ENCODE peak calls at places on chromosomes 4 and X, in eight cellular contexts. L is dorsolateral prefrontal cortex; P is right atrium auricular region; H is HFF-Myc; B is lower lobe of right lung; X is CD8-positive, alpha-beta T cell; J is fibroblast of the aortic adventitia; N is AG04450. Q is an unnamed sample.

GRCh38 chrX:132071260-132071659 is 48.2 kb downstream of the STK26 start:
- DNase-seq in N (no peak), P (no peak), X (no peak), H (no peak), L (no peak), B (no peak), J (peak), Q (no peak)

GRCh38 chrX:118779581-118779980 is 44.0 kb upstream of the ZCCHC12 start:
- DNase-seq in B (no peak), P (no peak), L (no peak), N (no peak), J (no peak), H (no peak), X (no peak), Q (no peak)

GRCh38 chrX:18099745-18100144 is 120.9 kb downstream of the BEND2 start:
- DNase-seq in H (no peak), J (no peak), N (no peak), X (no peak), L (no peak), P (no peak), B (no peak), Q (no peak)

GRCh38 chrX:54808109-54808604 is 612 bp downstream of the MAGED2 start:
- DNase-seq in X (peak), N (peak), B (no peak), L (peak), J (no peak), P (no peak), H (peak), Q (peak)

GRCh38 chrX:150848914-150849365 is 49.5 kb downstream of the CD99L2 start:
- DNase-seq in X (no peak), N (no peak), J (no peak), H (no peak), L (no peak), P (no peak), B (peak), Q (no peak)

GRCh38 chrX:16665089-16665488 is 15.1 kb downstream of the S100G start:
- DNase-seq in B (no peak), X (no peak), L (no peak), H (peak), P (no peak), J (peak), N (no peak), Q (no peak)

GRCh38 chr4:113564493-113564892 is 197.0 kb downstream of the CAMK2D start:
- DNase-seq in H (no peak), L (no peak), X (no peak), N (no peak), B (no peak), J (no peak), P (no peak), Q (no peak)

GRCh38 chr4:168648929-168649328 is 152.1 kb downstream of the PALLD start:
- DNase-seq in B (no peak), N (no peak), L (no peak), X (no peak), J (peak), H (no peak), P (no peak), Q (no peak)

GRCh38 chrX:83416273-83416672 is 91.8 kb upstream of the POU3F4 start:
- DNase-seq in J (no peak), B (no peak), X (no peak), P (no peak), L (no peak), N (no peak), H (no peak), Q (no peak)

GRCh38 chrX:13077168-13077567 is 32.7 kb upstream of the FAM9C start:
- DNase-seq in H (no peak), B (no peak), X (no peak), J (peak), P (no peak), N (no peak), L (no peak), Q (no peak)

GRCh38 chr4:67083496-67083895 is 461.8 kb downstream of the CENPC start:
- DNase-seq in N (no peak), H (no peak), J (no peak), L (no peak), B (no peak), X (no peak), P (no peak), Q (no peak)

GRCh38 chrX:46678232-46678631 is 80.7 kb downstream of the SLC9A7 start:
- DNase-seq in J (no peak), N (no peak), L (no peak), X (no peak), H (no peak), B (no peak), P (no peak), Q (no peak)

GRCh38 chr4:186067757-186068385 is 1.1 kb upstream of the TLR3 start:
- DNase-seq in N (no peak), J (peak), L (no peak), P (peak), H (peak), X (peak), B (peak), Q (peak)

GRCh38 chr4:32858971-32859370 is 2138.8 kb downstream of the PCDH7 start:
- DNase-seq in L (no peak), J (peak), H (peak), X (no peak), B (no peak), N (no peak), P (no peak), Q (no peak)

GRCh38 chrX:151505796-151506195 is 57.7 kb upstream of the PASD1 start:
- DNase-seq in J (peak), B (no peak), P (no peak), L (no peak), H (no peak), N (no peak), X (no peak), Q (no peak)

GRCh38 chrX:53318766-53319353 is 37.5 kb upstream of the IQSEC2 start:
- DNase-seq in J (no peak), L (peak), H (no peak), B (no peak), X (no peak), N (no peak), P (no peak), Q (no peak)

GRCh38 chrX:75623535-75623934 is 100.7 kb upstream of the ZDHHC15 start:
- DNase-seq in N (no peak), L (no peak), H (no peak), J (no peak), B (no peak), X (no peak), P (no peak), Q (no peak)
- TF ChIP-seq CTCF in N (no peak), L (no peak), H (no peak), J (no peak), B (no peak), X (no peak), P (peak), Q (no peak)

DNA sequence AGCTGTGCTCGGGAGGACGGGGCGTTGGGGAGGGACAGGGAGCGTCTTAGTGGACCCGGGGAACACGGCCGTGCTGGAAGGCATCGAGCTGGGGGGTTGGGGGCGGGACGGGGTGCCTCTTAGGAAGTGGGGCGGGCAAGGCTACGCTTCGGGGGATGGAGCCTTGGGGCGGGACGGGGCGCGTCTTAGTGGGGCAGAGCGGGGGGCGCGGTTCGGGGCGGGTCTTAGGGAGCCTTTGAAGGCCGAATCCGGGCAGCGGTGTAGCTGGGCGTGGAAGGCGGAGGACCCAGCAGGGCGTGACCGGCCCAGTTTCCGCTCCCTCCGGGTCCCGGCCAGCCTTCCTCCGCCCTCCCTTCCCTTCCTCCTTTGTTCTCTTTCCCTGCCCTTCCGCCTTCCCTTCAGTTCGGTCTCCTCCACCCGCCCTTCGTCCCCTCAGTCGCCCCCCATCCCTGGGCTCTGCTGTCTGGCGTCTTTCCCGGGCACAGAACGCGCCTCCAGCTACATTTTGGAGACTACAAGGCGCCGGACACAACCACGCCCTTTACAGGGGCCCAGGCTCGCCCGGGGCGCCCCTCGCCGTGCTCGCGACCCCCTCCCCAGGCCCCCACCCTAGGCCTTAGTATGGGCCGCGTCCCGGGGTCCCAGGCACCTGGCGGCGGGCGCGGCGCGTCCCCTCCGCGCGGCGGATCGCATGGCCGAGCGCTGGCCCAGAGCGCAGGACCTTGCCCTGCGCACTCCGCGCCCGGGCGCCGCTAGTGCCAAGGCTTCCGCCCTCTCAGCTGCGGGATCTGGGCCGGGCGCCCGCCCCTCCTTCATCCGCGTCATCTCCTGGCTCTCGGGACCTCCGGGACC is at the start of gene ARSD:
- DNase-seq in J (peak), X (peak), P (peak), H (peak), N (peak), L (peak), B (peak), Q (peak)
- H3K4me3 ChIP-seq in J (peak), X (peak), P (peak), H (peak), N (peak), L (peak), B (peak), Q (peak)

GRCh38 chrX:69062493-69062892 is 102.8 kb downstream of the PJA1 start:
- DNase-seq in N (no peak), X (no peak), H (no peak), P (no peak), B (no peak), L (no peak), J (no peak), Q (no peak)

GRCh38 chrX:69066021-69066757 is 99.1 kb downstream of the PJA1 start:
- DNase-seq in J (no peak), P (no peak), L (peak), B (no peak), N (no peak), X (no peak), H (no peak), Q (no peak)

GRCh38 chrX:69065451-69065850 is 99.8 kb downstream of the PJA1 start:
- DNase-seq in L (peak), B (no peak), J (peak), P (peak), N (no peak), X (no peak), H (no peak), Q (no peak)

GRCh38 chrX:69063486-69063885 is 101.8 kb downstream of the PJA1 start:
- DNase-seq in P (no peak), J (no peak), L (no peak), B (no peak), X (no peak), H (no peak), N (no peak), Q (no peak)

DNA sequence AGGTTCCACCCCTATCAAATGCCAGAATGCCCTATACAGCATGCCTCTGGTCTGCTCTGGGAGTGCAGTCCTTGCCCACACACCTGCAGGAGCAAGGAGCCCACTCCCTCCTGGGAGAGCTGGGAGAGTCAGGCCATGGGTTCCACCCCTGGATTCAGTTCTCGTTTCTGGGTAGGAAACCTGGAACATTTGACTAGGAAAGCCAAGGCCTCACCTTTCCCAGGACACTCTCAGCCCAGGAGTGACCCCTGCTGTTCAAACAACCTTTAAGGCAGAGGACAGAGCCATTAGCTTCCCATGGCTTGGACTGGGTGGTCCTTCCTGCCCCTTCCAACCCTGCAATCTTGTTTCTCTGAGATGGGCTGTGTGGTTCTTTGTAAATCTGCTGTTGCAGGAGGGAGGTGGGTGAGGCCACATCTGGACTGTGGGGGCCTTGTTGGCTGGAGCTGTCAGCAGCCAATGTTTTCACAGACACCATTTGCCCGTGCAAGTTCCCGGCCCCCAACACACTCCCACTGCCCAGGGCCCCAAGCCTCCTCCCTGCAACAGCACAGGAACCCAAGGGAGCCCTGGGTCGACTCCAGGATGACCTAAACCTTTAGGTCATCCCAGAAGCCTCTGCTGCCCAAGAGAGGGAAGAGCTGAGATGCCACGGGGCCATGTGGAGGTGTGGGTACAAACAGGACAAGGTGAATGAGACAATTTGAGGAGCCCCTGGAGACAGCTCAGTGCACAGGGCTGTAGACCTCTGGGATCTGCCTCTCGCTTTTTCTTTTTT is 104.4 kb downstream of the PJA1 start:
- DNase-seq in B (no peak), P (peak), X (no peak), J (peak), H (no peak), L (no peak), N (no peak), Q (peak)
- TF ChIP-seq CTCF in B (peak), P (peak), X (no peak), J (peak), H (peak), L (peak), N (peak), Q (peak)

GRCh38 chrX:10157545-10157944 is 770 bp downstream of the CLCN4 start:
- DNase-seq in L (no peak), P (no peak), J (peak), X (no peak), H (no peak), B (no peak), N (no peak), Q (no peak)

GRCh38 chrX:10159069-10159468 is 2.3 kb downstream of the CLCN4 start:
- DNase-seq in L (no peak), H (no peak), N (no peak), B (no peak), J (no peak), X (no peak), P (no peak), Q (no peak)

GRCh38 chrX:10157032-10157341 is 212 bp downstream of the CLCN4 start:
- DNase-seq in B (no peak), J (no peak), P (no peak), L (no peak), N (no peak), H (no peak), X (no peak), Q (no peak)

GRCh38 chrX:10160221-10160620 is 3.4 kb downstream of the CLCN4 start:
- DNase-seq in H (no peak), J (no peak), B (no peak), N (no peak), L (no peak), P (no peak), X (no peak), Q (no peak)

DNA sequence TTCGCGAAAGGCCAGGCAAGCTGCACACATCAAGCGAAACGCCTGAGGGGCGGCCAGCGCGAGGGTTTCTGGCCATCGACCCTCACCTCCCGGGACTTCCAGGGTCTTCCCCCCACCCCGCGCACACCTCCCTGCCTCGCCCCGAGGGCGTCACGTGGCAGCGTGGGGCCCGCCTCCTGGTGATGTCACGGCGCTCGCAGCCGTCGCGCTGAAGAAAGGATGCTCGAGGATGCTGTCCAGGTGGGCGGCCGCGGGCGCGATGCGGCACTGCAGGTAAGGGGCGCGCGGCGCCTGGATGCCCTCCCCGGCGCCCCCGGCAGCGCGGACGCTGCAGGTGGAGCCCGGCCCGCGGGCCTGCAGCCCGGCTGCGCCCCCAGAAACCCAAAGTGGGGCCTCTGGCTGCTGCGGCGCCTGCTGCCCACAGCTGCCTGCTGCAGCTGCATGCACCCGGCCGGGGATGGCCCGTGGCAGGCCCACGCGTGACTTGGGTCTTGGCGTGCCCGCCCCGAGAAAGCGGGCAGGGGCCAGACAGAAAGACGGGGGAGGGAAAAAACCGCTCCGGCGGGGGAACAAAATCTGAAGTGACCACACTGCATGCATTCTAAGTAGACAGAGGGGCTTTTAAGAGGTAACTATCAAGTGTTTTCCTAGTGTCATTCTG is 1.6 kb downstream of the CLCN4 start:
- DNase-seq in N (no peak), B (no peak), X (no peak), L (peak), P (no peak), H (no peak), J (no peak), Q (no peak)
- H3K4me3 ChIP-seq in N (peak), B (peak), X (no peak), L (peak), P (peak), H (peak), J (peak), Q (no peak)

GRCh38 chrX:85111347-85111746 is 107.7 kb downstream of the APOOL start:
- DNase-seq in P (no peak), N (no peak), H (no peak), J (peak), L (no peak), B (no peak), X (no peak), Q (no peak)
- TF ChIP-seq CTCF in P (peak), N (peak), H (peak), J (peak), L (peak), B (peak), X (peak), Q (peak)

GRCh38 chr4:25031077-25031606 is 396 bp upstream of the LGI2 start:
- DNase-seq in H (no peak), B (no peak), P (no peak), L (peak), X (no peak), J (peak), N (no peak), Q (peak)
- H3K4me3 ChIP-seq in H (no peak), B (peak), P (peak), L (peak), X (no peak), J (peak), N (peak), Q (peak)

DNA sequence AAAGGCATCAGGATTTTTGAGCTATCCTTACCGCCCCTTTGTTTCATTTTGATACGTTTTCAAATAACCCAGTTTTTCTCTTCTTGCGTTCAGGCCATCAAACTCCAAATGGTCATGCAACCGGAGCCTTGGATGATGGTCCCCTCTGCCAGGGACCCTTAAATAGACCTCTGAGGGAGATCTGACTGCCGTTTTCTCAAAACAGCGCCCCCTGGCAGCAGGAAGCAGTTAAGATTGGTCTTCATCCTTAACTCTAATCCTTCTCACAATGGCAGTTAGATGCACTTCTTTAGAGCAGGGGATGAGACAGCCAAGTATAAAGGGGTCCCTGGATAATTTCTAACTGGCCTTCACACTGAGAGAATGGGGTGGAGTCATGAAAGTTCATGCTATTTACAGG is 525.0 kb upstream of the SPANXN1 start:
- DNase-seq in L (no peak), N (no peak), B (no peak), X (no peak), P (no peak), H (no peak), J (no peak), Q (no peak)
- TF ChIP-seq CTCF in L (no peak), N (no peak), B (no peak), X (no peak), P (no peak), H (no peak), J (peak), Q (no peak)

DNA sequence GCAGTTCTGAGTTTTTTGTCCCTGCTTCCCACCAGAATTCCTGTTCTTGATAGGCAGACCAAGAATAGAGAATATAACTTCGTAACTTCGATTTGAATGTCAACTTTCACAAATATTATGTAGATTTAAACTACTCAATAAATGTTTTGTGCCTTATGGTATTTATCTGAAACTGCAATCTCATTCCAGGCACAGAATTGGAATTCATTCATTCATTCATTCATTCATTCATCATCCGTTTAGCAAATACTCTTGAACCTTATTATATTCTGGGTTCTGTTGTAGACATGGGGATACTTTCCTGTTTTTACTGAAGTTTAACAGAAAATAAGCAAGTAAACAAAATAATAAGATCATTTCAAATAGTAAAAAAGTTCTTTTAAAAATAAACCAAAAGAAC is 324.4 kb downstream of the UNC5C start:
- DNase-seq in L (no peak), B (no peak), X (no peak), J (no peak), N (no peak), P (no peak), H (no peak), Q (no peak)
- H3K4me3 ChIP-seq in L (no peak), B (no peak), X (no peak), J (no peak), N (no peak), P (no peak), H (no peak), Q (no peak)

GRCh38 chr4:143337600-143338287 is 1.1 kb downstream of the GAB1 start:
- DNase-seq in H (no peak), X (no peak), N (no peak), P (peak), L (peak), B (no peak), J (peak), Q (peak)
- TF ChIP-seq CTCF in H (peak), X (no peak), N (no peak), P (no peak), L (no peak), B (no peak), J (peak), Q (no peak)

Q was measured in uterus.